ENCODE peak calls at places on chromosomes 7 and 10, in seven cellular contexts. R is progenitor cell of endocrine pancreas, Y is AG04450, D is keratinocyte, A is HuH-7, P is left ventricle myocardium superior, B is PC-3. T is an unnamed sample.

GRCh38 chr7:46972205-46972604 is 609.7 kb downstream of the TNS3 start:
- DNase-seq in R (no peak), Y (peak), D (peak), A (no peak), P (no peak), B (peak), T (peak)

GRCh38 chr7:45703911-45704682 is 129.9 kb downstream of the ADCY1 start:
- DNase-seq in R (no peak), Y (no peak), D (no peak), A (no peak), P (no peak), B (no peak), T (no peak)

GRCh38 chr10:71634531-71635164 is 84.9 kb downstream of the C10orf105 start:
- DNase-seq in R (no peak), Y (no peak), D (no peak), A (no peak), P (peak), B (no peak), T (no peak)

GRCh38 chr7:50793115-50793946 is 10.6 kb upstream of the GRB10 start:
- DNase-seq in R (peak), Y (no peak), D (no peak), A (peak), P (peak), B (peak), T (no peak)

GRCh38 chr10:132536241-132536963 is 1.2 kb upstream of the INPP5A start:
- DNase-seq in R (peak), Y (no peak), D (no peak), A (peak), P (peak), B (peak), T (no peak)

GRCh38 chr7:17401806-17402627 is 103.6 kb downstream of the AHR start:
- DNase-seq in R (no peak), Y (no peak), D (no peak), A (no peak), P (no peak), B (no peak), T (no peak)

GRCh38 chr7:150742286-150742968 is 5.2 kb downstream of the GIMAP5 start:
- DNase-seq in R (no peak), Y (no peak), D (no peak), A (no peak), P (no peak), B (no peak), T (no peak)

GRCh38 chr10:126080879-126081331 is 184.5 kb downstream of the FANK1 start:
- DNase-seq in R (no peak), Y (peak), D (no peak), A (no peak), P (no peak), B (no peak), T (no peak)

GRCh38 chr10:14476641-14477407 is 146.1 kb upstream of the FRMD4A start:
- DNase-seq in R (no peak), Y (no peak), D (peak), A (no peak), P (no peak), B (peak), T (no peak)

GRCh38 chr10:7722927-7723529 is 19.9 kb downstream of the ITIH2 start:
- DNase-seq in R (no peak), Y (no peak), D (no peak), A (no peak), P (no peak), B (no peak), T (no peak)

GRCh38 chr10:74337330-74338016 is 186.5 kb downstream of the ADK start:
- DNase-seq in R (no peak), Y (no peak), D (no peak), A (no peak), P (no peak), B (peak), T (no peak)

GRCh38 chr10:102596506-102596971 is 47.7 kb upstream of the TRIM8 start:
- DNase-seq in R (no peak), Y (no peak), D (no peak), A (peak), P (peak), B (peak), T (no peak)

T was measured in AG09309.